ENCODE peak calls at places on chromosomes 7 and 10, in seven cellular contexts. One of them, this sample, is unnamed.

GRCh38 chr7:66928388-66928787 is 7.4 kb downstream of the TMEM248 start:
- DNase-seq in NCI-H510A treated with DMSO at 0.1 percent for 48 hours: no peak
- DNase-seq in RWPE1: no peak
- DNase-seq in ELR: no peak
- DNase-seq in fibroblast of lung: peak; percentile 16
- DNase-seq in body of pancreas: peak; percentile 21
- DNase-seq in HAP-1: peak; percentile 44
- DNase-seq in this sample: no peak

GRCh38 chr10:68470300-68470699 is 1.5 kb downstream of the DNA2 start:
- DNase-seq in NCI-H510A treated with DMSO at 0.1 percent for 48 hours: peak; percentile 39
- DNase-seq in RWPE1: no peak
- DNase-seq in ELR: no peak
- DNase-seq in fibroblast of lung: no peak
- DNase-seq in body of pancreas: no peak
- DNase-seq in HAP-1: no peak
- DNase-seq in this sample: no peak

GRCh38 chr7:93327006-93327633 is 95.0 kb downstream of the VPS50 start:
- DNase-seq in NCI-H510A treated with DMSO at 0.1 percent for 48 hours: no peak
- DNase-seq in RWPE1: peak; percentile 56
- DNase-seq in ELR: peak; percentile 94
- DNase-seq in fibroblast of lung: peak; percentile 86
- DNase-seq in body of pancreas: no peak
- DNase-seq in HAP-1: no peak
- DNase-seq in this sample: no peak

GRCh38 chr7:119720541-119720940 is 552.4 kb upstream of the KCND2 start:
- DNase-seq in NCI-H510A treated with DMSO at 0.1 percent for 48 hours: no peak
- DNase-seq in RWPE1: peak; percentile 59
- DNase-seq in ELR: peak; percentile 54
- DNase-seq in fibroblast of lung: peak; percentile 83
- DNase-seq in body of pancreas: no peak
- DNase-seq in HAP-1: no peak
- DNase-seq in this sample: no peak

GRCh38 chr7:149633976-149634945 is 136.7 kb upstream of the ZNF746 start:
- DNase-seq in NCI-H510A treated with DMSO at 0.1 percent for 48 hours: no peak
- DNase-seq in RWPE1: no peak
- DNase-seq in ELR: no peak
- DNase-seq in fibroblast of lung: no peak
- DNase-seq in body of pancreas: no peak
- DNase-seq in HAP-1: no peak
- DNase-seq in this sample: no peak

GRCh38 chr10:74529205-74529604 is 297.2 kb upstream of the KAT6B start:
- DNase-seq in NCI-H510A treated with DMSO at 0.1 percent for 48 hours: no peak
- DNase-seq in RWPE1: no peak
- DNase-seq in ELR: no peak
- DNase-seq in fibroblast of lung: peak; percentile 14
- DNase-seq in body of pancreas: no peak
- DNase-seq in HAP-1: no peak
- DNase-seq in this sample: no peak

GRCh38 chr7:105854516-105854915 is 21.9 kb downstream of the ATXN7L1 start:
- DNase-seq in NCI-H510A treated with DMSO at 0.1 percent for 48 hours: no peak
- DNase-seq in RWPE1: no peak
- DNase-seq in ELR: no peak
- DNase-seq in fibroblast of lung: no peak
- DNase-seq in body of pancreas: no peak
- DNase-seq in HAP-1: no peak
- DNase-seq in this sample: no peak

GRCh38 chr10:99232357-99232999 is 3.2 kb downstream of the HPSE2 start:
- DNase-seq in NCI-H510A treated with DMSO at 0.1 percent for 48 hours: no peak
- DNase-seq in RWPE1: no peak
- DNase-seq in ELR: no peak
- DNase-seq in fibroblast of lung: peak; percentile 40
- DNase-seq in body of pancreas: no peak
- DNase-seq in HAP-1: no peak
- DNase-seq in this sample: no peak

GRCh38 chr7:34759477-34760125 is 101.6 kb downstream of the NPSR1 start:
- DNase-seq in NCI-H510A treated with DMSO at 0.1 percent for 48 hours: peak; percentile 22
- DNase-seq in RWPE1: peak; percentile 47
- DNase-seq in ELR: peak; percentile 64
- DNase-seq in fibroblast of lung: peak; percentile 54
- DNase-seq in body of pancreas: no peak
- DNase-seq in HAP-1: no peak
- DNase-seq in this sample: peak; percentile 55

GRCh38 chr7:92831716-92832622 is 4.4 kb downstream of the CDK6 start:
- DNase-seq in NCI-H510A treated with DMSO at 0.1 percent for 48 hours: no peak
- DNase-seq in RWPE1: peak; percentile 28
- DNase-seq in ELR: peak; percentile 93
- DNase-seq in fibroblast of lung: peak; percentile 83
- DNase-seq in body of pancreas: no peak
- DNase-seq in HAP-1: peak; percentile 35
- DNase-seq in this sample: no peak

GRCh38 chr7:135716677-135717238 is 11.2 kb downstream of the SLC13A4 start:
- DNase-seq in NCI-H510A treated with DMSO at 0.1 percent for 48 hours: no peak
- DNase-seq in RWPE1: no peak
- DNase-seq in ELR: peak; percentile 86
- DNase-seq in fibroblast of lung: peak; percentile 94
- DNase-seq in body of pancreas: no peak
- DNase-seq in HAP-1: no peak
- DNase-seq in this sample: no peak

GRCh38 chr7:26369519-26370385 is 78.1 kb downstream of the SNX10 start:
- DNase-seq in NCI-H510A treated with DMSO at 0.1 percent for 48 hours: peak; percentile 82
- DNase-seq in RWPE1: peak; percentile 63
- DNase-seq in ELR: peak; percentile 70
- DNase-seq in fibroblast of lung: peak; percentile 60
- DNase-seq in body of pancreas: peak; percentile 41
- DNase-seq in HAP-1: peak; percentile 62
- DNase-seq in this sample: peak; percentile 30

GRCh38 chr10:47255033-47255813 is 44.8 kb upstream of the GDF10 start:
- DNase-seq in NCI-H510A treated with DMSO at 0.1 percent for 48 hours: no peak
- DNase-seq in RWPE1: no peak
- DNase-seq in ELR: no peak
- DNase-seq in fibroblast of lung: no peak
- DNase-seq in body of pancreas: no peak
- DNase-seq in HAP-1: no peak
- DNase-seq in this sample: no peak

GRCh38 chr7:96548664-96549063 is 161.0 kb downstream of the SEM1 start:
- DNase-seq in NCI-H510A treated with DMSO at 0.1 percent for 48 hours: peak; percentile 7
- DNase-seq in RWPE1: peak; percentile 89
- DNase-seq in ELR: peak; percentile 3
- DNase-seq in fibroblast of lung: no peak
- DNase-seq in body of pancreas: no peak
- DNase-seq in HAP-1: no peak
- DNase-seq in this sample: no peak

GRCh38 chr7:39948375-39948774 is 1.7 kb upstream of the CDK13 start:
- DNase-seq in NCI-H510A treated with DMSO at 0.1 percent for 48 hours: peak; percentile 40
- DNase-seq in RWPE1: no peak
- DNase-seq in ELR: peak; percentile 26
- DNase-seq in fibroblast of lung: no peak
- DNase-seq in body of pancreas: no peak
- DNase-seq in HAP-1: no peak
- DNase-seq in this sample: no peak

GRCh38 chr10:784759-785538 is 95.5 kb upstream of the DIP2C start:
- DNase-seq in NCI-H510A treated with DMSO at 0.1 percent for 48 hours: peak; percentile 5
- DNase-seq in RWPE1: peak; percentile 50
- DNase-seq in ELR: peak; percentile 86
- DNase-seq in fibroblast of lung: peak; percentile 77
- DNase-seq in body of pancreas: peak; percentile 70
- DNase-seq in HAP-1: peak; percentile 68
- DNase-seq in this sample: no peak

GRCh38 chr10:88200637-88201036 is 337.2 kb downstream of the PTEN start:
- DNase-seq in NCI-H510A treated with DMSO at 0.1 percent for 48 hours: no peak
- DNase-seq in RWPE1: no peak
- DNase-seq in ELR: no peak
- DNase-seq in fibroblast of lung: no peak
- DNase-seq in body of pancreas: no peak
- DNase-seq in HAP-1: peak; percentile 29
- DNase-seq in this sample: no peak

GRCh38 chr10:122665946-122666345 is 33.7 kb downstream of the C10orf120 start:
- DNase-seq in NCI-H510A treated with DMSO at 0.1 percent for 48 hours: no peak
- DNase-seq in RWPE1: no peak
- DNase-seq in ELR: no peak
- DNase-seq in fibroblast of lung: no peak
- DNase-seq in body of pancreas: no peak
- DNase-seq in HAP-1: no peak
- DNase-seq in this sample: no peak

GRCh38 chr10:78162867-78163266 is 129.2 kb downstream of the RPS24 start:
- DNase-seq in NCI-H510A treated with DMSO at 0.1 percent for 48 hours: no peak
- DNase-seq in RWPE1: no peak
- DNase-seq in ELR: peak; percentile 53
- DNase-seq in fibroblast of lung: no peak
- DNase-seq in body of pancreas: no peak
- DNase-seq in HAP-1: no peak
- DNase-seq in this sample: no peak

GRCh38 chr10:99621454-99622246 is 1.4 kb upstream of the SLC25A28 start:
- DNase-seq in NCI-H510A treated with DMSO at 0.1 percent for 48 hours: peak; percentile 84
- DNase-seq in RWPE1: peak; percentile 74
- DNase-seq in ELR: no peak
- DNase-seq in fibroblast of lung: no peak
- DNase-seq in body of pancreas: no peak
- DNase-seq in HAP-1: no peak
- DNase-seq in this sample: no peak

GRCh38 chr7:100022621-100023020 is 7.2 kb downstream of the ZKSCAN1 start:
- DNase-seq in NCI-H510A treated with DMSO at 0.1 percent for 48 hours: no peak
- DNase-seq in RWPE1: peak; percentile 61
- DNase-seq in ELR: no peak
- DNase-seq in fibroblast of lung: no peak
- DNase-seq in body of pancreas: peak; percentile 84
- DNase-seq in HAP-1: no peak
- DNase-seq in this sample: no peak

GRCh38 chr10:70816220-70816894 is 609 bp downstream of the SGPL1 start:
- DNase-seq in NCI-H510A treated with DMSO at 0.1 percent for 48 hours: peak; percentile 87
- DNase-seq in RWPE1: peak; percentile 98
- DNase-seq in ELR: peak; percentile 89
- DNase-seq in fibroblast of lung: peak; percentile 86
- DNase-seq in body of pancreas: peak; percentile 70
- DNase-seq in HAP-1: peak; percentile 80
- DNase-seq in this sample: no peak

GRCh38 chr7:84251183-84251845 is 56.7 kb upstream of the SEMA3A start:
- DNase-seq in NCI-H510A treated with DMSO at 0.1 percent for 48 hours: no peak
- DNase-seq in RWPE1: no peak
- DNase-seq in ELR: peak; percentile 83
- DNase-seq in fibroblast of lung: peak; percentile 68
- DNase-seq in body of pancreas: no peak
- DNase-seq in HAP-1: no peak
- DNase-seq in this sample: no peak